ENCODE peak calls at places on chromosomes 11 and 22, in eight cellular contexts. One of them, this sample, is unnamed.

GRCh38 chr11:14645247-14645912 is 1.8 kb downstream of the PDE3B start:
- DNase-seq in neuronal stem cell: no peak
- DNase-seq in osteocyte: no peak
- DNase-seq in AG20443: peak
- DNase-seq in GM18507: no peak
- DNase-seq in left ventricle myocardium inferior: no peak
- DNase-seq in NCI-H774: no peak
- DNase-seq in activated naive CD8-positive, alpha-beta T cell treated with anti-CD3 and anti-CD28 coated beads, Interleukin-2, amount 50 U/mL, for 24 hours: no peak
- DNase-seq in this sample: no peak

GRCh38 chr11:23765862-23766261 is 731.0 kb upstream of the LUZP2 start:
- DNase-seq in neuronal stem cell: no peak
- DNase-seq in activated naive CD8-positive, alpha-beta T cell treated with anti-CD3 and anti-CD28 coated beads, Interleukin-2, amount 50 U/mL, for 24 hours: no peak
- DNase-seq in AG20443: peak
- DNase-seq in NCI-H774: no peak
- DNase-seq in osteocyte: no peak
- DNase-seq in left ventricle myocardium inferior: no peak
- DNase-seq in GM18507: no peak
- DNase-seq in this sample: no peak

GRCh38 chr11:32366671-32367070 is 68.7 kb downstream of the WT1 start:
- DNase-seq in AG20443: no peak
- DNase-seq in left ventricle myocardium inferior: no peak
- DNase-seq in neuronal stem cell: no peak
- DNase-seq in osteocyte: no peak
- DNase-seq in GM18507: no peak
- DNase-seq in NCI-H774: no peak
- DNase-seq in activated naive CD8-positive, alpha-beta T cell treated with anti-CD3 and anti-CD28 coated beads, Interleukin-2, amount 50 U/mL, for 24 hours: no peak
- DNase-seq in this sample: no peak

GRCh38 chr11:12862761-12863469 is 146.2 kb upstream of the RASSF10 start:
- DNase-seq in GM18507: no peak
- DNase-seq in activated naive CD8-positive, alpha-beta T cell treated with anti-CD3 and anti-CD28 coated beads, Interleukin-2, amount 50 U/mL, for 24 hours: no peak
- DNase-seq in AG20443: peak
- DNase-seq in osteocyte: no peak
- DNase-seq in left ventricle myocardium inferior: peak
- DNase-seq in neuronal stem cell: peak
- DNase-seq in NCI-H774: no peak
- DNase-seq in this sample: no peak

GRCh38 chr11:109511598-109511997 is 89.6 kb downstream of the C11orf87 start:
- DNase-seq in AG20443: no peak
- DNase-seq in NCI-H774: no peak
- DNase-seq in neuronal stem cell: no peak
- DNase-seq in osteocyte: no peak
- DNase-seq in left ventricle myocardium inferior: no peak
- DNase-seq in activated naive CD8-positive, alpha-beta T cell treated with anti-CD3 and anti-CD28 coated beads, Interleukin-2, amount 50 U/mL, for 24 hours: no peak
- DNase-seq in GM18507: no peak
- DNase-seq in this sample: no peak

GRCh38 chr11:61776561-61777075 is 15.8 kb downstream of the TMEM258 start:
- DNase-seq in neuronal stem cell: no peak
- DNase-seq in osteocyte: no peak
- DNase-seq in GM18507: peak
- DNase-seq in left ventricle myocardium inferior: no peak
- DNase-seq in AG20443: peak
- DNase-seq in NCI-H774: no peak
- DNase-seq in activated naive CD8-positive, alpha-beta T cell treated with anti-CD3 and anti-CD28 coated beads, Interleukin-2, amount 50 U/mL, for 24 hours: peak
- DNase-seq in this sample: peak

GRCh38 chr22:43187171-43188099 is 501 bp upstream of the TTLL12 start:
- DNase-seq in left ventricle myocardium inferior: peak
- DNase-seq in neuronal stem cell: peak
- DNase-seq in activated naive CD8-positive, alpha-beta T cell treated with anti-CD3 and anti-CD28 coated beads, Interleukin-2, amount 50 U/mL, for 24 hours: peak
- DNase-seq in NCI-H774: peak
- DNase-seq in AG20443: peak
- DNase-seq in osteocyte: peak
- DNase-seq in GM18507: peak
- DNase-seq in this sample: peak

GRCh38 chr22:22720201-22720723 is 75.8 kb downstream of the GGTLC2 start:
- DNase-seq in NCI-H774: no peak
- DNase-seq in AG20443: peak
- DNase-seq in neuronal stem cell: peak
- DNase-seq in left ventricle myocardium inferior: no peak
- DNase-seq in osteocyte: no peak
- DNase-seq in activated naive CD8-positive, alpha-beta T cell treated with anti-CD3 and anti-CD28 coated beads, Interleukin-2, amount 50 U/mL, for 24 hours: peak
- DNase-seq in GM18507: peak
- DNase-seq in this sample: peak

GRCh38 chr22:20944042-20944441 is 23.0 kb upstream of the AIFM3 start:
- DNase-seq in osteocyte: no peak
- DNase-seq in left ventricle myocardium inferior: no peak
- DNase-seq in NCI-H774: no peak
- DNase-seq in AG20443: no peak
- DNase-seq in neuronal stem cell: no peak
- DNase-seq in GM18507: no peak
- DNase-seq in activated naive CD8-positive, alpha-beta T cell treated with anti-CD3 and anti-CD28 coated beads, Interleukin-2, amount 50 U/mL, for 24 hours: no peak
- DNase-seq in this sample: no peak

GRCh38 chr11:46352063-46352841 is 5.0 kb downstream of the DGKZ start:
- DNase-seq in osteocyte: no peak
- DNase-seq in NCI-H774: no peak
- DNase-seq in GM18507: no peak
- DNase-seq in AG20443: peak
- DNase-seq in activated naive CD8-positive, alpha-beta T cell treated with anti-CD3 and anti-CD28 coated beads, Interleukin-2, amount 50 U/mL, for 24 hours: peak
- DNase-seq in neuronal stem cell: no peak
- DNase-seq in left ventricle myocardium inferior: no peak
- DNase-seq in this sample: peak

GRCh38 chr11:77082838-77083552 is 16.2 kb downstream of the CAPN5 start:
- DNase-seq in neuronal stem cell: no peak
- DNase-seq in GM18507: no peak
- DNase-seq in NCI-H774: no peak
- DNase-seq in osteocyte: no peak
- DNase-seq in activated naive CD8-positive, alpha-beta T cell treated with anti-CD3 and anti-CD28 coated beads, Interleukin-2, amount 50 U/mL, for 24 hours: peak
- DNase-seq in AG20443: peak
- DNase-seq in left ventricle myocardium inferior: peak
- DNase-seq in this sample: peak

GRCh38 chr11:45535033-45535432 is 130.4 kb downstream of the CHST1 start:
- DNase-seq in AG20443: no peak
- DNase-seq in osteocyte: no peak
- DNase-seq in activated naive CD8-positive, alpha-beta T cell treated with anti-CD3 and anti-CD28 coated beads, Interleukin-2, amount 50 U/mL, for 24 hours: no peak
- DNase-seq in neuronal stem cell: no peak
- DNase-seq in GM18507: no peak
- DNase-seq in NCI-H774: no peak
- DNase-seq in left ventricle myocardium inferior: no peak
- DNase-seq in this sample: no peak

GRCh38 chr11:57493507-57494503 is 21.7 kb downstream of the SLC43A1 start:
- DNase-seq in osteocyte: no peak
- DNase-seq in NCI-H774: peak
- DNase-seq in neuronal stem cell: peak
- DNase-seq in left ventricle myocardium inferior: peak
- DNase-seq in activated naive CD8-positive, alpha-beta T cell treated with anti-CD3 and anti-CD28 coated beads, Interleukin-2, amount 50 U/mL, for 24 hours: peak
- DNase-seq in AG20443: no peak
- DNase-seq in GM18507: no peak
- DNase-seq in this sample: peak

GRCh38 chr22:24875862-24876506 is 70.0 kb downstream of the SGSM1 start:
- DNase-seq in GM18507: no peak
- DNase-seq in activated naive CD8-positive, alpha-beta T cell treated with anti-CD3 and anti-CD28 coated beads, Interleukin-2, amount 50 U/mL, for 24 hours: peak
- DNase-seq in osteocyte: no peak
- DNase-seq in NCI-H774: no peak
- DNase-seq in AG20443: no peak
- DNase-seq in neuronal stem cell: peak
- DNase-seq in left ventricle myocardium inferior: no peak
- DNase-seq in this sample: no peak

GRCh38 chr22:23292453-23293350 is 112.4 kb downstream of the BCR start:
- DNase-seq in NCI-H774: no peak
- DNase-seq in AG20443: no peak
- DNase-seq in neuronal stem cell: no peak
- DNase-seq in GM18507: no peak
- DNase-seq in osteocyte: no peak
- DNase-seq in activated naive CD8-positive, alpha-beta T cell treated with anti-CD3 and anti-CD28 coated beads, Interleukin-2, amount 50 U/mL, for 24 hours: no peak
- DNase-seq in left ventricle myocardium inferior: no peak
- DNase-seq in this sample: no peak

This sample was measured in CD8-positive, alpha-beta memory T cell.